ENCODE peak calls at places on chromosomes 12 and 14, in ten cellular contexts. L is DND-41, O is IMR-90, N is mesendoderm, B is neuronal stem cell, A is mammary epithelial cell, M is GM23248, I is OCI-LY7, D is fibroblast of lung, K is HCT116. F is an unnamed sample. For H3K36me3, the result is how much of the 10 kb centered on the place peaks cover.

GRCh38 chr14:71320734-71321555 is 413.7 kb downstream of the PCNX1 start:
- DNase-seq in A (peak), K (no peak), M (peak), O (peak), L (peak), B (peak), D (peak), N (peak), I (peak), F (peak)

GRCh38 chr14:30005114-30005698 is 77.6 kb upstream of the PRKD1 start:
- DNase-seq in N (peak), L (no peak), O (peak), D (peak), M (peak), I (no peak), K (no peak), B (peak), A (peak), F (peak)

GRCh38 chr12:10891937-10892336 is 7.9 kb upstream of the PRH1 start:
- DNase-seq in A (no peak), N (no peak), O (no peak), D (no peak), L (no peak), I (no peak), B (no peak), K (no peak), M (no peak), F (no peak)

GRCh38 chr12:55930771-55931316 is at the start of gene DGKA:
- DNase-seq in M (peak), K (peak), A (peak), B (no peak), I (peak), N (peak), O (peak), D (peak), L (peak), F (peak)

GRCh38 chr14:98177551-98177950 is 1094.4 kb downstream of the BCL11B start:
- DNase-seq in K (no peak), D (no peak), N (no peak), A (no peak), M (no peak), I (no peak), L (no peak), O (no peak), B (no peak), F (no peak)

GRCh38 chr12:10235761-10236631 is 23.3 kb downstream of the GABARAPL1 start:
- DNase-seq in N (peak), L (peak), A (no peak), B (no peak), M (peak), O (peak), I (peak), D (peak), K (peak), F (peak)

GRCh38 chr12:65999564-66000280 is 130.8 kb downstream of the LLPH start:
- DNase-seq in L (no peak), N (no peak), O (peak), A (peak), B (no peak), M (peak), I (no peak), K (no peak), D (peak), F (peak)

GRCh38 chr14:20415723-20416622 is 2.7 kb upstream of the TEP1 start:
- DNase-seq in A (peak), I (peak), O (peak), K (peak), N (peak), B (no peak), M (peak), D (peak), L (peak), F (peak)

GRCh38 chr14:49959822-49960408 is 67.0 kb downstream of the ARF6 start:
- DNase-seq in L (no peak), M (no peak), I (peak), N (no peak), B (no peak), O (no peak), A (no peak), D (no peak), K (no peak), F (no peak)

GRCh38 chr12:88958153-88958552 is 377.9 kb upstream of the KITLG start:
- DNase-seq in B (no peak), O (no peak), D (no peak), L (no peak), N (no peak), M (no peak), I (no peak), K (no peak), A (no peak), F (no peak)

GRCh38 chr14:54579606-54580005 is 12.7 kb downstream of the SAMD4A start:
- DNase-seq in B (no peak), D (peak), N (no peak), A (no peak), M (peak), L (no peak), K (no peak), I (no peak), O (peak), F (no peak)

GRCh38 chr12:68446896-68447806 is 115.0 kb upstream of the MDM1 start:
- DNase-seq in M (peak), O (no peak), B (peak), L (no peak), I (no peak), D (no peak), A (no peak), N (peak), K (no peak), F (no peak)

GRCh38 chr14:51823706-51824105 is 36.7 kb upstream of the GNG2 start:
- DNase-seq in M (no peak), B (no peak), N (no peak), I (no peak), O (peak), D (peak), K (no peak), A (peak), L (no peak), F (peak)

GRCh38 chr14:70622111-70622712 is 19.5 kb upstream of the TTC9 start:
- DNase-seq in O (peak), D (peak), L (peak), K (peak), B (peak), A (peak), N (peak), M (peak), I (peak), F (peak)

GRCh38 chr14:102903889-102904512 is 18.5 kb upstream of the AMN start:
- DNase-seq in N (no peak), A (no peak), K (no peak), O (no peak), I (no peak), D (no peak), L (no peak), B (no peak), M (no peak), F (no peak)
- H3K36me3 ChIP-seq in N (under half), A (under half), K (under half), O (under half), I (under half), D (under half), L (half or more), B (half or more), M (under half), F (under half)

DNA sequence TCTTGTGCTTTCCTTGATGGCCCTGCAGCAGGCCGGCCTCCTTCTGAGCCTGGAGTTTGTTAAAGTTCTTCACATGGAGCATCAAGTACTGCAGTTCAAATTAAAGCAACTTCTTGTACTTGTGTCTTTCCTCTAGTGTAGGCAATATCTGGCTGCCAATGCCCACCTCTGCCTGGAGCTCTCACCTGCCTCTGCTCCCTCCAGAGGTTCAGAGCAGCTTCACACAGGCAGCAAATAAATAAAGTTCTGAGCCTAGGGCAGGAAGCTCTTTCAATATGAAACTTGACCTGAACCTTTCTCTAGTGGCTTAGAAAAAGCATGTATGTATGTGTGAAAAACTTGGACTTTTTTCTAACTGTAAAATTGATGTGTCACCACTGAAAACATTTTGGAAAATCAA is 65.9 kb downstream of the ITPR2 start:
- DNase-seq in N (peak), M (no peak), I (no peak), O (no peak), D (no peak), K (no peak), L (no peak), A (no peak), B (no peak), F (no peak)
- H3K4me2 ChIP-seq in N (no peak), M (no peak), I (no peak), O (no peak), D (no peak), K (no peak), L (no peak), A (no peak), B (no peak), F (no peak)

DNA sequence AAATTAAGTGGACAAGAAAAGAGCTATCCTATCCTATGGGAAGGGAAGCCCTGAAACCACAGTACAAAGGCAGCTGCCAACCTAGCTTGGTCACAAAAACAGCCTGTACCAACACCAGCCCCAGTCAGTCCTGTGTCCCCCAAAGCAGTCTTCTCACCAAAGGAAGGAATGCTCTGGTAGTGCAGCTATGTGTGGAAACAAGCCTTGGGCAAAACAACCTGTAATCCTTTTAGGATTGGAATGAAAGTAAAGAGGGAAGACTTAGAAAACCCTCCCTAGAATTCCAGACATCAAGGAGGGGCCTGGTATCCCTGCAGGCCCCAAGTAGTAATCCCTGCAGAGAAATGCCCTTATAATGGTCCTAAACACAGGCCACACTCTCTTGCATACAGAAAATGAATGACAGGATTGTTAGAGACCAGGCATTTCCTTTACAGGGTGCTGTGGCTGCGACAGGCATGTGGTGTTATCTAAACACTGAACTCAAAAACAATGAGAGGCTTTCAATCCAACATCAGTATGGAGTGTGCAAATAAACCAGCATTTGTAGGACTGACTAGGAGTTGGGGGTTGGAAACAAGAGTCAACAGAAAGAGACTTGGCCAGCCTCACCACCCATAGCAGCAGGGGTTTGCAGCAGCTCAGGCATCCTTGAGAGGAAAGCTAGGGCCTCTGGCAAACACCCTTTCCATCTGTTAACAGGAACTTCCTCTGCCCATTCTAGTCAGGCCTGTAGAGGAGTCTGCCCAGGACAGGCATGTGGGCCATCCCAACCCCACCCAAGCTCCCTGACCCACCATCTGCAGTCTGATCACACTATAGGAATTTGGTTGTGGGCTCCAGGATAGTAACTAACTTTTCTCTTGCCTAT is 59.1 kb downstream of the DCAF5 start:
- DNase-seq in O (peak), K (no peak), N (peak), D (peak), I (no peak), A (peak), L (no peak), B (no peak), M (peak), F (peak)
- H3K36me3 ChIP-seq in O (under half), K (under half), N (under half), D (under half), I (under half), A (under half), L (under half), B (under half), M (under half), F (under half)

GRCh38 chr12:22729431-22729830 is 104.5 kb downstream of the ETNK1 start:
- DNase-seq in A (no peak), I (no peak), K (no peak), O (no peak), M (no peak), B (no peak), L (no peak), N (no peak), D (no peak), F (no peak)
- H3K4me2 ChIP-seq in A (no peak), I (no peak), K (no peak), O (peak), M (peak), B (no peak), L (no peak), N (no peak), D (peak), F (no peak)

DNA sequence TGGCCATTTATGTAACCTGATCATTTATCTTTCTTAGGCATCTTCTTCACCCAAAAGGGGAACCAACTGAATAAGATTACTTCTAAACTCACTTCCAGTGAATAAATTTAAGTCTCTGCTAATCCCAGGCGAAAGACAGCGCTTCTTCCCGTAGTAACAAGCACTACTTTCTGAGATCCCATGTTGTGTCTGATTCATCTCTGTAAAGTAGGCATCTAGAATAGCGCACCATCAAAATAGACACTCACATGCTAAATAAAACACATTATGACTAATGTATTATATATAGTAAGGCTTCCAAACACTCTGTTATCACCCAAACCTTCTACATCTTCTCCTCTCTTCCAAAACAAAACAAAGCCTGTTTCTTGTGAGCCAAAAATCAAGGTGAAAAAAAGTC is 15.1 kb downstream of the GTF2A1 start:
- DNase-seq in I (no peak), K (no peak), N (no peak), O (peak), L (no peak), M (no peak), A (no peak), D (no peak), B (no peak), F (no peak)
- H3K36me3 ChIP-seq in I (half or more), K (under half), N (under half), O (under half), L (half or more), M (under half), A (under half), D (under half), B (half or more), F (under half)

DNA sequence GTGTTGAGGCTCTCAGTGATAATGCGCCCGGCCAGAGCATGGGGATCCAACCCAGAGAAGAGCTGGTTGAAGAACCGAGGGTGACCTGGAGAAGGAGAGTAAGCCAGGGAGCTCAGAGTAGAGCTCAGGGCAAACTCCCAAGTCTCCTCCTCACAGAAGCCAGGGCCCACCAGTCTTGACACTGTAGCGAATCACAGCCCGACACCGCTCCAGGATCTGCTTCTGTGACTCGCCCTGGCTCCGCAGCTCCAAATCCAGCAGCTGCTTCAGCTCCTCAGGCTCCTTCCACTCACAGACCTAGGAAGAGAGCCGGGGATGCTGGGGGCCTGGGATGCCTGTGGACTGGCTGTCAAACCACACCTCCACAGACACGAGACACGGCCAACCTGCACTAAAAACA is 8.2 kb upstream of the ZNF740 start:
- DNase-seq in M (peak), O (peak), B (no peak), A (no peak), N (no peak), L (no peak), D (peak), K (no peak), I (no peak), F (peak)
- H3K4me2 ChIP-seq in M (peak), O (no peak), B (no peak), A (no peak), N (no peak), L (no peak), D (no peak), K (no peak), I (no peak), F (no peak)

GRCh38 chr14:88604213-88604612 is 41.4 kb downstream of the ZC3H14 start:
- DNase-seq in I (no peak), K (no peak), N (no peak), A (no peak), L (no peak), O (no peak), B (no peak), D (no peak), M (no peak), F (no peak)

GRCh38 chr14:88612981-88613380 is 50.1 kb downstream of the ZC3H14 start:
- DNase-seq in M (no peak), I (no peak), L (no peak), O (peak), N (no peak), A (no peak), D (peak), K (no peak), B (no peak), F (peak)

GRCh38 chr14:88605594-88605993 is 42.8 kb downstream of the ZC3H14 start:
- DNase-seq in B (no peak), A (no peak), K (no peak), N (no peak), M (peak), L (no peak), D (no peak), O (no peak), I (no peak), F (no peak)

GRCh38 chr14:88611878-88612277 is 49.0 kb downstream of the ZC3H14 start:
- DNase-seq in B (no peak), A (no peak), O (peak), N (no peak), I (no peak), D (peak), K (no peak), L (no peak), M (peak), F (no peak)

DNA sequence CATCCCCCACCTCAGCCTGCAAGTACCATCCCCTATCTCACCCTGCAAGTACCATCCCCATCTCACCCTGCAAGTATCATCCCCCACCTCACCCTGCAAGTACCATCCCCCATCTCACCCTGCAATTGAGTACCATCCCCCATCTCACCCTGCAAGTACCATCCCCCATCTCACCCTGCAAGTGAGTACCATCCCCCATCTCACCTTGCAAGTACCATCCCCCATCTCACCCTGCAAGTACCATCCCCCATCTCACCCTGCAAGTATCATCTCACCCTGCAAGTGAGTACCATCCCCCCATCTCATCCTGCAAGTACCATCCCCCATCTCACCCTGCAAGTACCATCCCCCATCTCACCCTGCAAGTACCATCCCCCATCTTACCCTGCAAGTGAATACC is 45.0 kb downstream of the ZC3H14 start:
- DNase-seq in M (no peak), D (no peak), O (no peak), N (peak), A (no peak), L (no peak), B (no peak), I (no peak), K (no peak), F (no peak)
- H3K36me3 ChIP-seq in M (half or more), D (under half), O (half or more), N (under half), A (under half), L (half or more), B (half or more), I (half or more), K (half or more), F (half or more)

GRCh38 chr12:94427520-94428381 is 31.9 kb downstream of the CEP83 start:
- DNase-seq in D (peak), K (no peak), L (peak), M (peak), N (no peak), I (no peak), O (peak), B (no peak), A (peak), F (no peak)
- H3K4me2 ChIP-seq in D (peak), K (no peak), L (peak), M (peak), N (no peak), I (no peak), O (peak), B (no peak), A (peak), F (no peak)

F was measured in PC-3.